ENCODE peak calls at places on chromosome 5, in four cellular contexts. V is NCI-H146; Y is adrenal gland; T is activated CD8-positive, alpha-beta memory T cell treated with anti-CD3 and anti-CD28 coated beads for 1 hour. O is an unnamed sample.

GRCh38 chr5:78336698-78337097 is 23.7 kb upstream of the SCAMP1 start:
- DNase-seq in V (no peak), Y (no peak), T (no peak), O (no peak)

GRCh38 chr5:37717613-37718431 is 122.0 kb downstream of the GDNF start:
- DNase-seq in V (peak), Y (peak), T (no peak), O (no peak)

GRCh38 chr5:129904667-129905466 is 602 bp downstream of the CHSY3 start:
- DNase-seq in V (peak), Y (peak), T (no peak), O (no peak)

GRCh38 chr5:179310439-179311090 is 34.7 kb downstream of the ADAMTS2 start:
- DNase-seq in V (no peak), Y (no peak), T (no peak), O (no peak)

GRCh38 chr5:158154226-158155005 is 295.5 kb upstream of the CLINT1 start:
- DNase-seq in V (no peak), Y (peak), T (no peak), O (no peak)

GRCh38 chr5:60945760-60946253 is 802 bp downstream of the NDUFAF2 start:
- DNase-seq in V (peak), Y (no peak), T (no peak), O (no peak)

GRCh38 chr5:176844706-176845391 is 34.5 kb downstream of the UNC5A start:
- DNase-seq in V (no peak), Y (no peak), T (no peak), O (no peak)

GRCh38 chr5:176891331-176891958 is 7.7 kb downstream of the HK3 start:
- DNase-seq in V (no peak), Y (no peak), T (no peak), O (no peak)

GRCh38 chr5:35202319-35203111 is 27.8 kb downstream of the PRLR start:
- DNase-seq in V (peak), Y (peak), T (no peak), O (no peak)

GRCh38 chr5:138770977-138771376 is 17.8 kb downstream of the CTNNA1 start:
- DNase-seq in V (peak), Y (no peak), T (no peak), O (no peak)

O was measured in esophagus squamous epithelium.